ENCODE peak calls at places on chromosomes 7 and 10, in ten cellular contexts. C, U, L, Z, J, D, M, I, R and W are unnamed samples.

GRCh38 chr7:156464339-156464738 is 176.2 kb upstream of the RNF32 start:
- DNase-seq in C (no peak), U (no peak), L (no peak), Z (no peak), J (no peak), D (no peak), M (no peak), I (no peak), R (no peak), W (no peak)

GRCh38 chr7:36236073-36236472 is 83.0 kb downstream of the EEPD1 start:
- DNase-seq in C (no peak), U (no peak), L (no peak), Z (no peak), J (peak), D (no peak), M (no peak), I (no peak), R (no peak), W (no peak)

GRCh38 chr7:140506788-140507464 is 27.6 kb upstream of the MKRN1 start:
- DNase-seq in C (no peak), U (peak), L (no peak), Z (no peak), J (no peak), D (no peak), M (peak), I (no peak), R (no peak), W (no peak)

GRCh38 chr10:43452356-43452914 is 15.5 kb downstream of the ZNF487 start:
- DNase-seq in C (no peak), U (no peak), L (no peak), Z (no peak), J (no peak), D (no peak), M (peak), I (no peak), R (no peak), W (no peak)

GRCh38 chr10:130045091-130045652 is 65.5 kb downstream of the C10orf143 start:
- DNase-seq in C (no peak), U (no peak), L (peak), Z (peak), J (peak), D (no peak), M (peak), I (no peak), R (no peak), W (no peak)

GRCh38 chr7:51344406-51344805 is 27.8 kb upstream of the COBL start:
- DNase-seq in C (no peak), U (no peak), L (peak), Z (no peak), J (no peak), D (peak), M (no peak), I (no peak), R (no peak), W (no peak)

GRCh38 chr10:123154943-123155505 is 822 bp downstream of the BUB3 start:
- DNase-seq in C (no peak), U (no peak), L (peak), Z (no peak), J (no peak), D (no peak), M (peak), I (no peak), R (no peak), W (no peak)

GRCh38 chr7:78530351-78530750 is 731.8 kb downstream of the PHTF2 start:
- DNase-seq in C (no peak), U (no peak), L (peak), Z (no peak), J (no peak), D (no peak), M (peak), I (no peak), R (no peak), W (no peak)

GRCh38 chr10:88218362-88218761 is 354.9 kb downstream of the PTEN start:
- DNase-seq in C (no peak), U (no peak), L (no peak), Z (no peak), J (no peak), D (no peak), M (no peak), I (no peak), R (no peak), W (no peak)

GRCh38 chr10:9545073-9545472 is 1472.6 kb upstream of the CELF2 start:
- DNase-seq in C (no peak), U (no peak), L (no peak), Z (no peak), J (no peak), D (no peak), M (peak), I (no peak), R (no peak), W (no peak)

GRCh38 chr10:92567952-92568600 is 5.8 kb downstream of the IDE start:
- DNase-seq in C (peak), U (no peak), L (peak), Z (no peak), J (no peak), D (no peak), M (peak), I (no peak), R (peak), W (peak)

GRCh38 chr7:51009716-51010496 is 227.2 kb upstream of the GRB10 start:
- DNase-seq in C (peak), U (peak), L (peak), Z (no peak), J (no peak), D (no peak), M (peak), I (no peak), R (peak), W (no peak)

GRCh38 chr10:21036757-21037156 is 139.6 kb upstream of the NEBL start:
- DNase-seq in C (no peak), U (no peak), L (no peak), Z (no peak), J (no peak), D (no peak), M (no peak), I (no peak), R (no peak), W (no peak)

GRCh38 chr10:31912898-31913847 is 15.5 kb downstream of the ARHGAP12 start:
- DNase-seq in C (no peak), U (no peak), L (no peak), Z (no peak), J (no peak), D (no peak), M (peak), I (no peak), R (no peak), W (no peak)

GRCh38 chr7:135763261-135763660 is 14.6 kb upstream of the FAM180A start:
- DNase-seq in C (no peak), U (no peak), L (no peak), Z (no peak), J (no peak), D (no peak), M (no peak), I (no peak), R (no peak), W (no peak)

GRCh38 chr10:93722550-93722949 is 20.2 kb upstream of the FRA10AC1 start:
- DNase-seq in C (no peak), U (no peak), L (peak), Z (no peak), J (no peak), D (no peak), M (no peak), I (no peak), R (no peak), W (no peak)

GRCh38 chr7:130961128-130961601 is 227.2 kb upstream of the KLF14 start:
- DNase-seq in C (peak), U (no peak), L (peak), Z (no peak), J (no peak), D (no peak), M (peak), I (no peak), R (peak), W (peak)

GRCh38 chr10:14617125-14617524 is 157.6 kb downstream of the FAM107B start:
- DNase-seq in C (no peak), U (no peak), L (no peak), Z (no peak), J (no peak), D (no peak), M (no peak), I (no peak), R (no peak), W (no peak)

GRCh38 chr7:45670227-45670626 is 96.1 kb downstream of the ADCY1 start:
- DNase-seq in C (no peak), U (peak), L (no peak), Z (no peak), J (peak), D (no peak), M (no peak), I (no peak), R (no peak), W (no peak)

DNA sequence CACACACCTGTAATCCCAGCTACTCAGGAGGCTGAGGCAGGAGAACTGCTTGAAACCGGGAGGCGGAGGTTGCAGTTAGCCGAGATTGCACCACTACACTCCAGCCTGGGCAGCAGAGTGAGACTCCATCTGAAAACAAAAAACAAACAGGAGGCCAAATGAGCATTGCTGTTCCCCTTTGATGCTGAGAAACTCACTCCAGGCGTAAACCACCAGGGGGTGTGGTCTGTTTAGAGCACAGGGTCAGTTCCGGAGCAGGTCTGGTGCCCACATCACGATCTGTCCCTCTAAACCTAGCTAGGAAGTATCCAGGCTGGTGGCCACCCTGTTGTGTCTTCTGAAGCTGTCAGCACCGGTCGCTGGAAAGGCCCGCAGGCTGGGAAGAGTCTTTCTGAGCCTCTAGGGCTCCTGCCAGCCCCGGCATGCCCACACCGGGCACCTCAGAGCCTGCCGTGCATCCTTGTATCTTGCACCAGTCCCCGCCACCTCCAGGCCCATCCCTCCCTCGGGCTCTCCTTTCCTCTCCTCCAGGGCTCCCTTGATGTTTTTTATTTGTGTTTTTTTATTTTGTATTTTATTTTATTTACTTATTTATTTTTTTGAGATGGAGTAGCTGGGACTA is 66.3 kb upstream of the SH2B2 start:
- DNase-seq in C (no peak), U (no peak), L (peak), Z (no peak), J (no peak), D (no peak), M (no peak), I (no peak), R (no peak), W (no peak)
- TF ChIP-seq CTCF in C (no peak), U (no peak), L (no peak), Z (no peak), J (no peak), D (no peak), M (no peak), I (no peak), R (no peak), W (no peak)

DNA sequence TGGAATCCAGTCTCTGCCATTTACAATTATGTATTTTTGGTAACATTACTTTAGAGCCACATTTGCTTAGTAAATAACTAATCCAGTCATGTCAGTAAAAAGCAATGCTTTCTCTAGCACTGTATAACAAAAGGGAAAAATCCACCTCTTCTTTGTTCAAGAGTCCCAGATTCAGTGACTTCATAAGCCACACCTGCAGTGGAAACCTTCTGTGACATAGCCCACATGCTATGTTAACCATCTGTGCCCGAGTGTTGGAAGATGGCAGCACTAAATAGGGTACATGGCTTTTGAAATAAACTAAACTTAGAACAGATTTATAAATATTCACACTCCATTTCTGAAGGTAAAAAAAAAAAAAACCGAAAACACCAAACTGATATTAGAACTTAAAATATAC is 83.0 kb downstream of the CTTNBP2 start:
- DNase-seq in C (no peak), U (no peak), L (no peak), Z (no peak), J (no peak), D (no peak), M (no peak), I (no peak), R (no peak), W (no peak)
- TF ChIP-seq CTCF in C (no peak), U (no peak), L (no peak), Z (no peak), J (no peak), D (no peak), M (no peak), I (no peak), R (no peak), W (no peak)

GRCh38 chr7:19118896-19119301 is 1.5 kb upstream of the TWIST1 start:
- DNase-seq in C (no peak), U (no peak), L (no peak), Z (no peak), J (peak), D (no peak), M (no peak), I (peak), R (no peak), W (no peak)

GRCh38 chr7:19117870-19118608 is 603 bp upstream of the TWIST1 start:
- DNase-seq in C (peak), U (no peak), L (no peak), Z (no peak), J (peak), D (no peak), M (peak), I (no peak), R (no peak), W (no peak)

GRCh38 chr7:19119901-19120486 is 2.6 kb upstream of the TWIST1 start:
- DNase-seq in C (no peak), U (no peak), L (no peak), Z (no peak), J (no peak), D (no peak), M (no peak), I (no peak), R (no peak), W (no peak)

GRCh38 chr7:19119372-19119771 is 1.9 kb upstream of the TWIST1 start:
- DNase-seq in C (no peak), U (no peak), L (no peak), Z (no peak), J (no peak), D (no peak), M (no peak), I (no peak), R (no peak), W (no peak)

DNA sequence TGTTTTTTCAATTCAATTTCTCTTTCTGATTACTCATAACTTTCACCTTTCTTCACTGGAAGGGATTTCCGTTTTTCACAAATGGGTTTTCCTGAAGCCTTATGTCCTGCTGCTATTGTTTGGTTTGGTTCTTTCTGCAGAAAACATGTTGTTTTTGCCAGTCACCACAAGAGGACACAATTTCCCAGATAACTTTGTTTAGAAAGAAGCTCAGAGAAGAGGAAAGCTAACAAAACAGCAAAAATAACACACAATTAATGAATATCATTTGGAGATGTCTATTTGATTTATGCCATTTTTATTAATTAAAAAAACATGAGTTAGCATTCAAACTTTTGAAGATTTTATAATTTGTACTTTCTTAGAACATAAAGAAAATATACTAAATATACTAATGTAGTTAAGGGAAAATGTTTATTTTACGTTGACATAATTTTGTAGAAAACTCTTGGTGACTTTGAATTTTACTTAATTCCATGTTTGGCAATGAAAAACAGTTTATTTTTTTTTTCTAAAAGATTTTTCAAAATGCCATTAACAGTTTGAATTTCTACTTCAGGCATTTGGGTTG is 4.7 kb upstream of the TWIST1 start:
- DNase-seq in C (no peak), U (no peak), L (no peak), Z (no peak), J (no peak), D (no peak), M (peak), I (no peak), R (no peak), W (no peak)
- TF ChIP-seq CTCF in C (peak), U (peak), L (peak), Z (no peak), J (peak), D (no peak), M (peak), I (peak), R (peak), W (no peak)

GRCh38 chr7:123425246-123425645 is 109.1 kb downstream of the IQUB start:
- DNase-seq in C (no peak), U (no peak), L (no peak), Z (no peak), J (no peak), D (no peak), M (no peak), I (no peak), R (no peak), W (no peak)

GRCh38 chr7:123424463-123424862 is 109.9 kb downstream of the IQUB start:
- DNase-seq in C (no peak), U (no peak), L (no peak), Z (no peak), J (no peak), D (no peak), M (no peak), I (no peak), R (no peak), W (no peak)

DNA sequence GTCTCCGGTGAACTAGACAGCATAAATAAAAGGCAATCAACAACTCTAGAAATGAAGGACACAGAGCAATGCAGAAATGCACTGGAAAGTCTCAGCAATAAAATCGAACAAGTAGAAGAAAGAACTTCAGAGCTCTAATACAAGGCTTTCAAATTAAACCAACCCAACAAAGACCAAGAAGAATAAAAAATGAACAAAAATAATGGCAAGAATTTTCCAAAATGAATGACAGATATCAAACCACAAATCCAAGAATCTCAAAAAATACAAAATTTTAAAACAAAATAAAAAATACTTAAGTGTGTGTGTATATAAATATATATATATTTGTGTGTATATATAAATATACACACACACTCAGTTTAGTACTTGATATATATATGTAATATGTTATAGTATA is 110.8 kb downstream of the IQUB start:
- DNase-seq in C (no peak), U (no peak), L (no peak), Z (no peak), J (no peak), D (no peak), M (no peak), I (no peak), R (no peak), W (no peak)
- TF ChIP-seq CTCF in C (no peak), U (no peak), L (no peak), Z (no peak), J (no peak), D (no peak), M (no peak), I (no peak), R (no peak), W (no peak)